ENCODE peak calls at places on chromosomes 7 and 10, in five cellular contexts. K, D, A, Z and X are unnamed samples.

GRCh38 chr7:152544481-152544927 is 108.7 kb upstream of the KMT2C start:
- DNase-seq in K (no peak), D (no peak), A (no peak), Z (no peak), X (no peak)

GRCh38 chr7:105213619-105214018 is 175.1 kb downstream of the SRPK2 start:
- DNase-seq in K (no peak), D (no peak), A (no peak), Z (no peak), X (no peak)

GRCh38 chr7:101874028-101874427 is 56.6 kb downstream of the CUX1 start:
- DNase-seq in K (peak), D (no peak), A (no peak), Z (no peak), X (no peak)

GRCh38 chr7:41217306-41217705 is 485.6 kb downstream of the INHBA start:
- DNase-seq in K (no peak), D (no peak), A (no peak), Z (no peak), X (no peak)

GRCh38 chr7:94655562-94655883 is 410 bp downstream of the SGCE start:
- DNase-seq in K (peak), D (no peak), A (no peak), Z (no peak), X (no peak)

GRCh38 chr7:6533893-6534804 is 17.1 kb downstream of the GRID2IP start:
- DNase-seq in K (no peak), D (no peak), A (no peak), Z (no peak), X (no peak)

GRCh38 chr7:157851501-157852067 is 514.8 kb downstream of the DNAJB6 start:
- DNase-seq in K (no peak), D (no peak), A (peak), Z (peak), X (peak)

GRCh38 chr7:27868117-27868516 is 128.2 kb downstream of the TAX1BP1 start:
- DNase-seq in K (peak), D (no peak), A (no peak), Z (no peak), X (no peak)

GRCh38 chr7:105751054-105751453 is 125.3 kb downstream of the ATXN7L1 start:
- DNase-seq in K (no peak), D (no peak), A (no peak), Z (no peak), X (no peak)

GRCh38 chr7:50696810-50697582 is 85.7 kb downstream of the GRB10 start:
- DNase-seq in K (no peak), D (no peak), A (no peak), Z (no peak), X (peak)

GRCh38 chr10:9301148-9301547 is 1246.7 kb downstream of the GATA3 start:
- DNase-seq in K (no peak), D (no peak), A (no peak), Z (no peak), X (no peak)

GRCh38 chr7:97971120-97971989 is 18.6 kb downstream of the OCM2 start:
- DNase-seq in K (peak), D (peak), A (no peak), Z (no peak), X (peak)

GRCh38 chr7:146175716-146176115 is 59.1 kb downstream of the CNTNAP2 start:
- DNase-seq in K (no peak), D (peak), A (no peak), Z (no peak), X (no peak)

GRCh38 chr7:8747338-8747737 is 313.9 kb downstream of the NXPH1 start:
- DNase-seq in K (no peak), D (no peak), A (no peak), Z (no peak), X (no peak)

GRCh38 chr7:27137603-27138410 is 5.7 kb downstream of the HOXA5 start:
- DNase-seq in K (no peak), D (no peak), A (no peak), Z (no peak), X (no peak)

GRCh38 chr7:141585592-141586510 is 34.6 kb downstream of the AGK start:
- DNase-seq in K (peak), D (peak), A (no peak), Z (no peak), X (no peak)

GRCh38 chr10:115355162-115355760 is 262.1 kb downstream of the ATRNL1 start:
- DNase-seq in K (peak), D (peak), A (no peak), Z (no peak), X (peak)

GRCh38 chr10:653991-654646 is 35.3 kb downstream of the DIP2C start:
- DNase-seq in K (no peak), D (no peak), A (no peak), Z (no peak), X (no peak)

GRCh38 chr7:2048531-2048930 is 184.2 kb downstream of the MAD1L1 start:
- DNase-seq in K (no peak), D (no peak), A (peak), Z (no peak), X (no peak)

GRCh38 chr10:49170632-49171325 is 17.4 kb downstream of the TMEM273 start:
- DNase-seq in K (no peak), D (no peak), A (no peak), Z (no peak), X (no peak)

GRCh38 chr7:24963218-24963617 is 16.8 kb downstream of the OSBPL3 start:
- DNase-seq in K (peak), D (no peak), A (peak), Z (no peak), X (peak)

GRCh38 chr7:39587393-39587792 is 21.2 kb downstream of the YAE1 start:
- DNase-seq in K (peak), D (no peak), A (no peak), Z (no peak), X (no peak)

GRCh38 chr10:122877264-122877663 is 2.1 kb downstream of the FAM24B start:
- DNase-seq in K (no peak), D (no peak), A (no peak), Z (no peak), X (no peak)

GRCh38 chr7:106421181-106421762 is 136.5 kb upstream of the NAMPT start:
- DNase-seq in K (peak), D (no peak), A (peak), Z (no peak), X (no peak)

GRCh38 chr10:60662917-60663614 is 115.2 kb upstream of the CDK1 start:
- DNase-seq in K (no peak), D (no peak), A (no peak), Z (no peak), X (no peak)

GRCh38 chr7:22854158-22855048 is 31.8 kb upstream of the TOMM7 start:
- DNase-seq in K (peak), D (peak), A (peak), Z (peak), X (peak)

GRCh38 chr7:38699481-38699880 is 68.3 kb upstream of the AMPH start:
- DNase-seq in K (peak), D (no peak), A (no peak), Z (no peak), X (no peak)

GRCh38 chr10:13885238-13885990 is 298.6 kb downstream of the PRPF18 start:
- DNase-seq in K (no peak), D (no peak), A (no peak), Z (no peak), X (no peak)

GRCh38 chr7:77796109-77796508 is 2.1 kb downstream of the TMEM60 start:
- DNase-seq in K (no peak), D (no peak), A (no peak), Z (no peak), X (no peak)

GRCh38 chr7:126016722-126017121 is 1087.1 kb upstream of the POT1 start:
- DNase-seq in K (no peak), D (no peak), A (no peak), Z (no peak), X (no peak)

GRCh38 chr7:19118896-19119301 is 1.5 kb upstream of the TWIST1 start:
- DNase-seq in K (no peak), D (no peak), A (no peak), Z (no peak), X (no peak)

GRCh38 chr7:19117870-19118608 is 603 bp upstream of the TWIST1 start:
- DNase-seq in K (no peak), D (no peak), A (no peak), Z (no peak), X (no peak)

GRCh38 chr7:19119901-19120486 is 2.6 kb upstream of the TWIST1 start:
- DNase-seq in K (no peak), D (no peak), A (no peak), Z (no peak), X (no peak)

GRCh38 chr7:19117081-19117869 is at the start of gene TWIST1:
- DNase-seq in K (peak), D (peak), A (no peak), Z (no peak), X (no peak)

GRCh38 chr7:19119372-19119771 is 1.9 kb upstream of the TWIST1 start:
- DNase-seq in K (no peak), D (no peak), A (no peak), Z (no peak), X (no peak)
- H3K4me3 ChIP-seq in K (peak), D (no peak), A (no peak), Z (no peak), X (no peak)

DNA sequence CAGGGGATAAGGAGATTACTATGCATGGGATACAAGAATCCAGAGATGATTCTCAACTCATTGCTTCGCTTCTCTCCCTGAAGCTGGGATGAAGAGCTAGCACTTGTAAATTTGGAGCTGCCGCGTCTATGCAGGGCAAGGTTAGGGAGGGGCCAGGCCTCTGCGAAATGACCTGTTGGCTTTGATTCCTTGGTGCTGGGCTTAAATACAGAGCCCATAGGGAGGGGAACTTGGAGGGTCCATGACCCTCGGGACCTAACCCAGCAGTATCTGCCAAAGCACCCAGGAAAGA is 673 bp upstream of the WNT2 start:
- DNase-seq in K (no peak), D (no peak), A (no peak), Z (no peak), X (no peak)
- H3K4me3 ChIP-seq in K (peak), D (peak), A (peak), Z (no peak), X (no peak)

GRCh38 chr10:12609435-12609834 is 260.1 kb downstream of the CAMK1D start:
- DNase-seq in K (no peak), D (no peak), A (no peak), Z (no peak), X (no peak)

GRCh38 chr10:12605580-12606405 is 256.4 kb downstream of the CAMK1D start:
- DNase-seq in K (peak), D (peak), A (peak), Z (no peak), X (peak)

GRCh38 chr10:12613144-12613543 is 263.8 kb downstream of the CAMK1D start:
- DNase-seq in K (no peak), D (no peak), A (no peak), Z (no peak), X (no peak)

GRCh38 chr10:12606461-12606860 is 257.1 kb downstream of the CAMK1D start:
- DNase-seq in K (no peak), D (no peak), A (no peak), Z (no peak), X (no peak)

DNA sequence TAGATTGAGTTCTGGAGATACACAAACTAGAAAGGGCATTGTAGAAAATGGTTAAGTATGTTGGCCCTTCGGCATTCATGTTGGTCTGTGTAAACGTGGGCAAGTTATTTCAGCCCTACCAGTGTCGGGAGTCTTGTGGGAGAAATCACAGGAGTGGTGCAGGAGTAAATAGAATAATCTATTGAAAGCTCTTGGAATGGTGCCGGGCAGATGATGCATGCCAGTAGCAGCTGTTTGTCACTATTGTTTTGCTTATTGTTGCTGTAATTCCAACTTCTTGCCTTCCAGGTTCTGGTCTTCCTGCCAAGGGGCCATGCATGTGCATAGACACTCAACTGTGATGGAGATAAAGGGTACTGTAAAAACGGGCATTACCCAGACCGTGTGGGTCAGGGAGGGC is 259.4 kb downstream of the CAMK1D start:
- DNase-seq in K (no peak), D (no peak), A (no peak), Z (no peak), X (no peak)
- H3K4me3 ChIP-seq in K (no peak), D (no peak), A (no peak), Z (no peak), X (no peak)

GRCh38 chr10:33330543-33331019 is 3.9 kb downstream of the NRP1 start:
- DNase-seq in K (peak), D (peak), A (peak), Z (peak), X (peak)
- H3K4me3 ChIP-seq in K (peak), D (peak), A (peak), Z (no peak), X (no peak)

GRCh38 chr10:80289451-80290287 is at the start of gene MAT1A:
- DNase-seq in K (peak), D (no peak), A (no peak), Z (no peak), X (peak)
- H3K4me3 ChIP-seq in K (no peak), D (no peak), A (no peak), Z (no peak), X (peak)

DNA sequence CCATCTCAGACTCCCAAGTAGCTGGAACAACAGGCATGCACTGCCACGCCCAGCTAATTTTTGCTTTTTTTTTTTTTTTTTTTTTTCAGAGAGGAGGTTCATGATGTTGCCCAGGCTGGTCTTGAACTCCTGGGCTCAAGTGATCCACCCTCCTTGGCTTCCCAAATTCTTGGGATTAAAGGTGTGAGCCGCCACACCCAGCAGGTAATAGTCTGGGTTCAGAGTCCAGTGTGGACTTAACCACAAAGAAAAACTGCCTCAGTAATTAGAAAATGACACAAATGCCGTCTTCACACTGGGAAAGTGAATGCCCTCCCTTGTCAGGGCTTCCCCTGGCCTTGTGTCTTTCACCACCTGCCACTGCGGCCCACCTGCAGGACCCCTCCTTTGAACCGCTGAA is 101.1 kb downstream of the RAB11FIP2 start:
- DNase-seq in K (no peak), D (no peak), A (no peak), Z (no peak), X (no peak)
- H3K4me3 ChIP-seq in K (no peak), D (no peak), A (no peak), Z (no peak), X (no peak)

DNA sequence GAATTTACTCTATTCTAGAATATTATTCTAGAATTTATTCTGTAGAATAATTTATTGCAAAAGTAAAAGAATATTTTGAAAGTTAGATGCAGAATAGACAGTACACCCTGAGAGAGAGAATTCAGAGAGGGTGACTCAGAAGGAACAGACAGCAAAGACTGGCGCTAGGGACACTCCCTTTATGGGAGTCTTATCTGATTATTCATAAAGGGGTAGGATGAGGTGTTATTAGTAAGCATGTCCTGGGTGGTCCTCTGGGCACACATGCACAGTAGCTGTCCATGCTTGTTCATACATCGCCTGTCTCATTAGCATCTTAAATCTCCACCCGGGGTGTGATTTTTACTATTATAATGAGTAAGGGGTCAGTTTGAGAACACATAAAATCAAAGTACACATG is 100.1 kb downstream of the XPNPEP1 start:
- DNase-seq in K (no peak), D (no peak), A (no peak), Z (no peak), X (no peak)
- H3K4me3 ChIP-seq in K (no peak), D (no peak), A (no peak), Z (no peak), X (no peak)

GRCh38 chr10:43140414-43140813 is 2.2 kb downstream of the CSGALNACT2 start:
- DNase-seq in K (peak), D (peak), A (no peak), Z (no peak), X (peak)
- H3K4me3 ChIP-seq in K (no peak), D (peak), A (peak), Z (peak), X (peak)

GRCh38 chr7:93146465-93147127 is 1.6 kb downstream of the SAMD9L start:
- DNase-seq in K (no peak), D (no peak), A (no peak), Z (no peak), X (no peak)
- H3K4me3 ChIP-seq in K (peak), D (no peak), A (peak), Z (peak), X (no peak)